ENCODE peak calls at places on chromosomes 2 and 18, in seven cellular contexts. J, D, Y, I, F, C and B are unnamed samples.

GRCh38 chr2:73979686-73980085 is 5.0 kb upstream of the TET3 start:
- DNase-seq in J (no peak), D (no peak), Y (no peak), I (peak), F (no peak), C (peak), B (no peak)

GRCh38 chr2:10919776-10920606 is 8.3 kb downstream of the KCNF1 start:
- DNase-seq in J (no peak), D (no peak), Y (no peak), I (no peak), F (no peak), C (no peak), B (no peak)

GRCh38 chr18:49023281-49023937 is 72.6 kb upstream of the SMAD7 start:
- DNase-seq in J (no peak), D (no peak), Y (no peak), I (no peak), F (peak), C (no peak), B (no peak)

GRCh38 chr2:9205481-9205880 is 1.1 kb upstream of the ASAP2 start:
- DNase-seq in J (no peak), D (no peak), Y (no peak), I (no peak), F (no peak), C (no peak), B (no peak)

GRCh38 chr2:122112633-122113032 is 357.2 kb downstream of the TSN start:
- DNase-seq in J (no peak), D (no peak), Y (no peak), I (no peak), F (no peak), C (no peak), B (no peak)

GRCh38 chr2:34025196-34025595 is 426.1 kb upstream of the FAM98A start:
- DNase-seq in J (no peak), D (no peak), Y (no peak), I (no peak), F (no peak), C (no peak), B (no peak)

GRCh38 chr2:98761267-98761781 is 30.4 kb upstream of the MGAT4A start:
- DNase-seq in J (no peak), D (no peak), Y (no peak), I (no peak), F (no peak), C (no peak), B (no peak)

GRCh38 chr2:206004004-206004693 is 81.8 kb downstream of the INO80D start:
- DNase-seq in J (no peak), D (no peak), Y (no peak), I (no peak), F (peak), C (peak), B (no peak)

GRCh38 chr2:113901943-113902342 is 12.1 kb downstream of the ACTR3 start:
- DNase-seq in J (no peak), D (no peak), Y (no peak), I (no peak), F (no peak), C (no peak), B (no peak)

GRCh38 chr2:12177052-12177994 is 430.9 kb downstream of the LPIN1 start:
- DNase-seq in J (peak), D (peak), Y (no peak), I (peak), F (peak), C (peak), B (no peak)

GRCh38 chr2:127733816-127734537 is 32.7 kb downstream of the SFT2D3 start:
- DNase-seq in J (no peak), D (no peak), Y (no peak), I (peak), F (no peak), C (peak), B (no peak)

GRCh38 chr2:143830476-143830875 is 689.4 kb downstream of the ZEB2 start:
- DNase-seq in J (no peak), D (no peak), Y (no peak), I (no peak), F (no peak), C (peak), B (no peak)

DNA sequence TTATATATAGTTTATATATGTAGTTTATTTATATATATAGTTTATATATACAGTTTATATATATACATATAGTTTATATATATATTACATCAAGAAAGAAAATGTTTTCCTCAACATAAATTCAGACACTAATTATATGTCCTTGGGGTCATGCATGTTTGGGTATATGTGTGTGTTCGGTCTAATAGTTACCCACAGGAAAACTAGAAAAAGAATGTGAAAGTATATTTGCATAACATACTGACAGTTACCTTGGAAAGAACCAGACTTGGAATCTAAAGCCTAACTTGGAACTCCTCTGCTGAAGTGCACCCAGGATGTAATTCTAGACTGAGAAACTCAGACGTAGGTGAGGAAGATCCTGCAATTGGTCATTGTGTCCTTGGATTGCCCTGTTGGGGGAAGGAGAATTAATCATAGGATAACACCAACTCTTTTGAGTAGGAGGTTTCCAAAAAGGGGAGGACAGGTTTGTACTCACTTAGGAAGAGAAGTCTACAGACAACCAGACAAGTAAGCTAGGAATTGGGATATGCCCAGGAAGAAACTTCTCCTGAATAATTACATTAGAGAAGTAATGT is 8.9 kb upstream of the SLC25A12 start:
- DNase-seq in J (no peak), D (no peak), Y (no peak), I (no peak), F (no peak), C (no peak), B (no peak)
- TF ChIP-seq CTCF in J (no peak), D (no peak), Y (no peak), I (no peak), F (no peak), C (no peak), B (no peak)

GRCh38 chr18:31739651-31740050 is 21.0 kb downstream of the SLC25A52 start:
- DNase-seq in J (no peak), D (no peak), Y (no peak), I (no peak), F (no peak), C (no peak), B (no peak)

GRCh38 chr18:31738460-31739407 is 21.9 kb downstream of the SLC25A52 start:
- DNase-seq in J (no peak), D (no peak), Y (no peak), I (no peak), F (no peak), C (no peak), B (no peak)

GRCh38 chr18:31736630-31737029 is 24.1 kb downstream of the SLC25A52 start:
- DNase-seq in J (peak), D (no peak), Y (no peak), I (no peak), F (no peak), C (no peak), B (no peak)

GRCh38 chr18:31741096-31741735 is 19.5 kb downstream of the SLC25A52 start:
- DNase-seq in J (peak), D (no peak), Y (no peak), I (no peak), F (peak), C (peak), B (no peak)

GRCh38 chr18:31740180-31740579 is 20.5 kb downstream of the SLC25A52 start:
- DNase-seq in J (no peak), D (no peak), Y (no peak), I (no peak), F (no peak), C (no peak), B (no peak)
- TF ChIP-seq CTCF in J (no peak), D (no peak), Y (no peak), I (no peak), F (no peak), C (no peak), B (no peak)

GRCh38 chr18:45802814-45803492 is 22.5 kb upstream of the SIGLEC15 start:
- DNase-seq in J (no peak), D (no peak), Y (no peak), I (peak), F (no peak), C (peak), B (no peak)
- TF ChIP-seq CTCF in J (no peak), D (no peak), Y (no peak), I (no peak), F (no peak), C (no peak), B (no peak)

GRCh38 chr2:14681608-14682007 is 49.1 kb downstream of the LRATD1 start:
- DNase-seq in J (no peak), D (no peak), Y (no peak), I (no peak), F (no peak), C (no peak), B (no peak)

GRCh38 chr2:14678754-14679153 is 46.2 kb downstream of the LRATD1 start:
- DNase-seq in J (no peak), D (no peak), Y (no peak), I (no peak), F (no peak), C (no peak), B (no peak)

DNA sequence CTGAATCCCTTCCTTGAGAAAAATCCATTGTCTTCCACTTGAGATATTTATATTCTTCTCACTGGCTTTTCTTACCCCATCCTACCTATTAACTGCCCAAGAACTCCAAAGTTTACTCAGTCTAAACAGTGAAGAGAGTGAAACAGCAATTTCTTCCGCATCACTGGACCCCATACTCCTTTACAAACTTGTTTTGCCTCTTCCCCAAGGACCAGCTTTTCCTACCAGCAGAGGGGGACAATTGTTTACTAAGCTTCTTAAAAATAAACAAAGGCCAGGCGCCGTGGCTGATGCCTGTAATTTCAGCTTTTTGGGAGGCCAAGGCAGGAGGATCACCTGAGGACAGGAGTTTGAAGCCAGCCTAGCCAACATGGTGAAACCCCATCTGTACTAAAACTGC is 52.0 kb downstream of the LRATD1 start:
- DNase-seq in J (no peak), D (no peak), Y (no peak), I (no peak), F (no peak), C (no peak), B (no peak)
- TF ChIP-seq CTCF in J (no peak), D (no peak), Y (no peak), I (no peak), F (no peak), C (no peak), B (no peak)

DNA sequence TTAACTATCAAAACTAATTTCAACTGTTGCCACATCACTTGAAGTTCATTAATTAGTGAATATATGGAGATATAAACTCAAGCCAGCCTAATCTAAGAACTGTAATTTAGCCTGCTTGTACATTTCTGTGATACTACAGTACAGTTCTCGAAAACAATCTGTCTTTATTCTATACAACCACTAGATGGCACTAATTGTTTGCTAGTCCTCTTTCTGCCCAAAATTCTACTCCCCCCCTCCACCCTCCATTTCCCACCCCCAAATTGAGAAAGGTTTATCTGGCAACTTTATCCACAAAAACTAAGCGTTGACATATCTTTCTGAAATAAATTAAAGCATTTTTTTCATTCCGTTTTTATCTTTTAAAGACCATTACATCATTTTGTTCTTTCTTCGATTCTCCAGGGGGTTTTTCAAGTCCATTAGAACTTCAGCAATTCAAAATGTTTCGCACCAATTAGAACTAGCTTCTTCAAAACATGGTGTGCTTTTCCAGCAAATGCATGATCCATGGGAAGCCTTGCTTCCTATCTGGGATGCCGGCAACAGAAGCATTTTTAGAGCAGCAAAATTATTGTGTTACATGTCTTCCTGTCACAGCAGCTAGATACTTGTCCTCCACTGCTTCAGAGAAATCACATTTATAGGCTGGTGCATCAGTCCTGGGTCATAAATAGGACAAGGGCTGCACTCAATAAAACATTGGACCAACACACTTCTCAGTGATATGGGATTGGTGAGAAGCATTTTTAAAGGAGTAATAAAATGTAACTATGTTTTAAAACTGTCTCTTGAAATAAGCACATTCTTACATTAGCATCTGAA is 241.3 kb downstream of the PAX3 start:
- DNase-seq in J (no peak), D (no peak), Y (no peak), I (no peak), F (no peak), C (no peak), B (no peak)
- TF ChIP-seq CTCF in J (peak), D (no peak), Y (peak), I (peak), F (peak), C (peak), B (peak)

DNA sequence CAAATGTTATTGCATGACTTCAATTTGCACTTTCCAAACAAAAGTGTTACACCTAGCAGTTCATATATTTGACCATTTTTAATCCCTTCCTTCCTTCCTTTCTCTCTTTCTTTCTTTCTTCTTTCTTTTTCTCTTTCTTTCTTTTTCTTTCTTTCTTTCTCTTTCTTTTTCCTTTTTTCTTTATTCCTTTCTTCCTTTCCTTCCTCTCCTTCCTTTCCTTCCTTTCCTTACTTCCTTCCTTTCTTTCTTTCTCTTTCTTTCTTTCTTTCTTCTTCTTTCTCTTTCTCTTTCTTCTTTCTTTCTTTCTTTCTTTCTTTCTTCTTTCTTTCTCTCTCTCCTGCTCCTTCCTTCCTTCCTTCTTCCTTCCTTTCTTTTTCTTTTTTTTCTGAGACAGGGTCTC is 146.7 kb upstream of the ALKAL2 start:
- DNase-seq in J (no peak), D (no peak), Y (no peak), I (no peak), F (no peak), C (no peak), B (no peak)
- TF ChIP-seq CTCF in J (no peak), D (no peak), Y (no peak), I (no peak), F (no peak), C (no peak), B (no peak)

GRCh38 chr2:203104273-203104672 is 89.6 kb downstream of the NBEAL1 start:
- DNase-seq in J (no peak), D (no peak), Y (no peak), I (no peak), F (no peak), C (no peak), B (no peak)
- TF ChIP-seq CTCF in J (no peak), D (no peak), Y (no peak), I (no peak), F (no peak), C (no peak), B (no peak)

GRCh38 chr2:105458076-105458475 is 59.2 kb upstream of the FHL2 start:
- DNase-seq in J (no peak), D (no peak), Y (no peak), I (no peak), F (no peak), C (no peak), B (no peak)

GRCh38 chr2:105451571-105452140 is 52.8 kb upstream of the FHL2 start:
- DNase-seq in J (no peak), D (no peak), Y (no peak), I (no peak), F (no peak), C (no peak), B (no peak)

GRCh38 chr2:105455488-105455991 is 56.7 kb upstream of the FHL2 start:
- DNase-seq in J (no peak), D (no peak), Y (no peak), I (peak), F (no peak), C (peak), B (no peak)

GRCh38 chr2:105450495-105450894 is 51.6 kb upstream of the FHL2 start:
- DNase-seq in J (no peak), D (no peak), Y (no peak), I (no peak), F (no peak), C (no peak), B (no peak)

DNA sequence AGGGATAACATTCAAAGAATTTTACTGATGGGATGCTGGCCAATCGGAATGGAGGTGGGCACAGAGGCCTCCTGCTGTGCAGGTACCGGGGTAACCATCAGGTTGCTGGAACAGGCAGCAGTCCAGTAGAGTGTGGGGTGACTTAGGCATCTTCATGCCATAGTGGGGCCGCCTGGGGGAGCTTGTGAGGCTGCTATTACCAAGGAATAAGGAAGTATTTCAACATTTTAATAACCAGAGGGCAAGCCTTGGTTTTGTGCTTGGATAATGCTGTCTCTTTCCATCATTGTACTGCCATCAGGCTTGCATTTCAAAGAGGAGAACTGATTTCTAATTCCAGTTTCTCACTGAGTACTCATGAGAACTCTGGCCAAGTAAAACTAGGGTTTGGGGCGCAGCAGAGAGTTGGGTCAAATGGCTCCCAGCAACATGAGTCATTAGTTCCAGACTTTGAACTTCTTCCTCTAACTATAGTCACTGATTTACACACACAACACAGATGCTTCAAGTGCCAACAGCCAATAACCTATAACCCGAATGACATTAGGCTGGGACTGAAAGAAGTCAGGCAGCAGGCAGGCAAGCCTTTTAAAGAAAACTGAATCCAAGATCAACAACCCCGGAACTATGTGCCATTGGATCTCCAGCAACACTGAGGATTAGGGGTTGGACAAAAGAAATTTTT is 56.1 kb upstream of the FHL2 start:
- DNase-seq in J (peak), D (no peak), Y (peak), I (peak), F (peak), C (peak), B (no peak)
- TF ChIP-seq CTCF in J (peak), D (no peak), Y (peak), I (peak), F (peak), C (peak), B (peak)